ENCODE peak calls at places on chromosomes 13 and 19, in seven cellular contexts. Z is AG10803; Q is stimulated activated CD8-positive, alpha-beta memory T cell treated with anti-CD3 and anti-CD28 coated beads, Interleukin-15, amount 100 ng/mL, for 48 hours; P is T-cell; Y is fibroblast of the aortic adventitia; I is HFFc6; O is naive thymus-derived CD4-positive, alpha-beta T cell. V is an unnamed sample.

GRCh38 chr19:45768644-45769053 is 403 bp downstream of the SIX5 start:
- DNase-seq in P (no peak), I (no peak), O (no peak), Q (no peak), Y (no peak), Z (peak; percentile 63), V (no peak)

GRCh38 chr19:15316498-15316897 is 15.8 kb downstream of the BRD4 start:
- DNase-seq in Y (no peak), P (no peak), O (no peak), Q (no peak), Z (peak; percentile 59), I (peak; percentile 39), V (no peak)

GRCh38 chr13:77516342-77516789 is 19.1 kb upstream of the SCEL start:
- DNase-seq in Q (no peak), I (peak; percentile 1), P (no peak), O (no peak), Y (peak; percentile 51), Z (peak; percentile 11), V (peak; percentile 21)

GRCh38 chr19:21022996-21023395 is 2.5 kb downstream of the ZNF430 start:
- DNase-seq in Y (peak; percentile 47), O (no peak), Q (no peak), I (peak; percentile 48), Z (peak; percentile 67), P (no peak), V (peak; percentile 2)

GRCh38 chr13:106331116-106331515 is 204.3 kb downstream of the EFNB2 start:
- DNase-seq in I (no peak), Z (no peak), O (no peak), P (no peak), Y (no peak), Q (no peak), V (no peak)

GRCh38 chr19:36225219-36225892 is 10.4 kb downstream of the ZNF146 start:
- DNase-seq in Q (no peak), I (peak; percentile 39), P (no peak), O (no peak), Z (peak; percentile 47), Y (peak; percentile 63), V (peak; percentile 64)

GRCh38 chr19:48359123-48359522 is 4.6 kb downstream of the TMEM143 start:
- DNase-seq in Y (no peak), Q (no peak), P (no peak), O (no peak), I (no peak), Z (no peak), V (no peak)

GRCh38 chr13:44855860-44856259 is 133.4 kb downstream of the NUFIP1 start:
- DNase-seq in Z (no peak), P (no peak), O (no peak), Y (no peak), Q (no peak), I (no peak), V (no peak)

GRCh38 chr13:77930430-77930829 is 11.8 kb upstream of the EDNRB start:
- DNase-seq in Q (no peak), Z (no peak), O (no peak), Y (no peak), I (no peak), P (no peak), V (no peak)

GRCh38 chr13:89968468-89968867 is 1379.0 kb upstream of the MIR17HG start:
- DNase-seq in Z (no peak), Y (no peak), P (no peak), Q (no peak), O (no peak), I (no peak), V (no peak)

GRCh38 chr13:91714726-91715334 is 316.4 kb downstream of the GPC5 start:
- DNase-seq in Y (no peak), P (no peak), I (no peak), Q (no peak), Z (no peak), O (no peak), V (no peak)

GRCh38 chr13:35927554-35927953 is 203.6 kb downstream of the DCLK1 start:
- DNase-seq in I (peak; percentile 78), O (no peak), Y (peak; percentile 91), Q (no peak), P (no peak), Z (peak; percentile 50), V (peak; percentile 27)

GRCh38 chr13:33931397-33931987 is 113.5 kb downstream of the RFC3 start:
- DNase-seq in Y (peak; percentile 76), P (no peak), Q (no peak), I (peak; percentile 40), Z (peak; percentile 58), O (no peak), V (peak; percentile 52)

GRCh38 chr13:94143624-94144350 is 335.7 kb downstream of the DCT start:
- DNase-seq in Z (no peak), Y (no peak), Q (no peak), O (no peak), I (no peak), P (no peak), V (no peak)

GRCh38 chr19:31226536-31226935 is 122.7 kb downstream of the TSHZ3 start:
- DNase-seq in Q (no peak), Z (peak; percentile 82), Y (no peak), O (no peak), P (no peak), I (no peak), V (no peak)

GRCh38 chr19:38264486-38265212 is at the start of gene SPINT2:
- DNase-seq in O (no peak), I (no peak), Z (no peak), Y (no peak), Q (no peak), P (peak; percentile 24), V (no peak)

GRCh38 chr13:39816936-39817335 is 161.5 kb downstream of the COG6 start:
- DNase-seq in O (no peak), P (no peak), Q (no peak), Y (no peak), Z (no peak), I (peak; percentile 7), V (no peak)

GRCh38 chr19:29062486-29063435 is 150.2 kb downstream of the UQCRFS1 start:
- DNase-seq in Y (no peak), Z (no peak), Q (no peak), I (no peak), O (no peak), P (no peak), V (no peak)